ENCODE peak calls at places on chromosome 10, in eight cellular contexts. I, G, E, U, N, B, Q and Y are unnamed samples.

GRCh38 chr10:77875730-77876129 is 50.8 kb downstream of the DLG5 start:
- DNase-seq in B (no peak), G (no peak), N (no peak), Q (no peak), I (no peak), U (no peak), E (no peak), Y (no peak)

GRCh38 chr10:117752103-117752502 is 209.6 kb downstream of the EMX2 start:
- DNase-seq in I (no peak), Q (no peak), G (no peak), N (no peak), B (no peak), E (no peak), U (no peak), Y (no peak)

GRCh38 chr10:80596391-80597257 is 58.9 kb downstream of the SH2D4B start:
- DNase-seq in G (peak), I (no peak), E (no peak), N (no peak), B (peak), U (peak), Q (no peak), Y (peak)

GRCh38 chr10:22554481-22555182 is 159.7 kb downstream of the PIP4K2A start:
- DNase-seq in I (no peak), Q (peak), G (peak), U (no peak), B (no peak), N (peak), E (no peak), Y (no peak)

GRCh38 chr10:90579602-90580242 is 278.1 kb downstream of the HTR7 start:
- DNase-seq in N (no peak), E (no peak), U (no peak), Q (no peak), I (no peak), B (no peak), G (peak), Y (peak)

GRCh38 chr10:115624448-115624847 is 531.3 kb downstream of the ATRNL1 start:
- DNase-seq in G (no peak), E (peak), Q (no peak), U (no peak), N (no peak), B (no peak), I (no peak), Y (peak)

GRCh38 chr10:29081971-29082699 is 206.7 kb upstream of the LYZL1 start:
- DNase-seq in U (no peak), B (no peak), G (no peak), Q (peak), I (peak), N (no peak), E (no peak), Y (no peak)

GRCh38 chr10:103153765-103154197 is 39.3 kb downstream of the NT5C2 start:
- DNase-seq in Q (no peak), B (peak), E (no peak), G (peak), U (no peak), N (no peak), I (no peak), Y (no peak)

GRCh38 chr10:19749185-19749729 is 67.0 kb upstream of the PLXDC2 start:
- DNase-seq in I (no peak), N (no peak), U (no peak), G (peak), B (no peak), E (peak), Q (no peak), Y (no peak)

GRCh38 chr10:126438407-126438783 is 50.1 kb upstream of the ADAM12 start:
- DNase-seq in U (no peak), E (no peak), N (no peak), I (no peak), B (no peak), Q (no peak), G (no peak), Y (no peak)

GRCh38 chr10:28254290-28254985 is 48.4 kb downstream of the MPP7 start:
- DNase-seq in N (peak), U (no peak), E (peak), Q (no peak), I (no peak), B (peak), G (peak), Y (no peak)

GRCh38 chr10:85235258-85235657 is 906.9 kb downstream of the CCSER2 start:
- DNase-seq in N (no peak), E (no peak), U (no peak), I (no peak), Q (no peak), B (no peak), G (no peak), Y (no peak)

GRCh38 chr10:13078912-13079775 is 20.8 kb upstream of the OPTN start:
- DNase-seq in Q (no peak), G (no peak), U (no peak), E (no peak), N (no peak), I (no peak), B (no peak), Y (no peak)

GRCh38 chr10:59303018-59303417 is 59.3 kb downstream of the FAM13C start:
- DNase-seq in N (no peak), I (no peak), B (no peak), E (no peak), G (no peak), U (no peak), Q (no peak), Y (no peak)

GRCh38 chr10:6737080-6737641 is 157.1 kb upstream of the PRKCQ start:
- DNase-seq in N (peak), Q (no peak), G (peak), B (peak), E (no peak), I (no peak), U (no peak), Y (no peak)

GRCh38 chr10:29656451-29656992 is 21.8 kb upstream of the SVIL start:
- DNase-seq in Q (no peak), U (no peak), B (no peak), E (no peak), G (no peak), N (no peak), I (no peak), Y (no peak)

GRCh38 chr10:104678658-104679057 is 37.6 kb downstream of the SORCS3 start:
- DNase-seq in B (no peak), U (no peak), Q (no peak), I (no peak), N (no peak), G (no peak), E (no peak), Y (no peak)

GRCh38 chr10:114286971-114287370 is 47.9 kb downstream of the VWA2 start:
- DNase-seq in G (no peak), I (no peak), U (no peak), Q (no peak), N (no peak), E (no peak), B (no peak), Y (no peak)

GRCh38 chr10:33556103-33556502 is 221.6 kb upstream of the NRP1 start:
- DNase-seq in E (no peak), G (no peak), I (no peak), B (no peak), U (no peak), N (no peak), Q (no peak), Y (no peak)

GRCh38 chr10:79329529-79329928 is 17.7 kb upstream of the PPIF start:
- DNase-seq in G (no peak), B (no peak), I (no peak), Q (no peak), E (no peak), N (no peak), U (no peak), Y (no peak)

GRCh38 chr10:91410638-91411367 is 659 bp downstream of the HECTD2 start:
- DNase-seq in Q (no peak), N (no peak), G (peak), I (no peak), E (no peak), U (peak), B (no peak), Y (peak)

GRCh38 chr10:123529146-123529760 is 136.9 kb upstream of the GPR26 start:
- DNase-seq in Q (no peak), U (no peak), B (no peak), N (no peak), I (no peak), E (no peak), G (no peak), Y (no peak)